ENCODE peak calls at places on chromosomes 4 and X, in seven cellular contexts. One of them, this sample, is unnamed.

GRCh38 chr4:56843421-56843899 is 22.0 kb upstream of the SPINK2 start:
- DNase-seq in AG04450: no peak
- DNase-seq in astrocyte: no peak
- DNase-seq in A549: no peak
- DNase-seq in fibroblast of lung: no peak
- DNase-seq in CD4-positive, CD25-positive, alpha-beta regulatory T cell: no peak
- DNase-seq in naive thymus-derived CD4-positive, alpha-beta T cell: no peak
- DNase-seq in this sample: no peak

GRCh38 chrX:55767100-55767499 is 49.6 kb downstream of the RRAGB start:
- DNase-seq in AG04450: no peak
- DNase-seq in astrocyte: peak
- DNase-seq in A549: no peak
- DNase-seq in fibroblast of lung: peak
- DNase-seq in CD4-positive, CD25-positive, alpha-beta regulatory T cell: no peak
- DNase-seq in naive thymus-derived CD4-positive, alpha-beta T cell: no peak
- DNase-seq in this sample: no peak

GRCh38 chr4:121789960-121790829 is 10.9 kb upstream of the EXOSC9 start:
- DNase-seq in AG04450: peak
- DNase-seq in astrocyte: peak
- DNase-seq in A549: no peak
- DNase-seq in fibroblast of lung: peak
- DNase-seq in CD4-positive, CD25-positive, alpha-beta regulatory T cell: no peak
- DNase-seq in naive thymus-derived CD4-positive, alpha-beta T cell: no peak
- DNase-seq in this sample: no peak

GRCh38 chr4:108360857-108361820 is 192.4 kb upstream of the LEF1 start:
- DNase-seq in AG04450: peak
- DNase-seq in astrocyte: peak
- DNase-seq in A549: no peak
- DNase-seq in fibroblast of lung: peak
- DNase-seq in CD4-positive, CD25-positive, alpha-beta regulatory T cell: no peak
- DNase-seq in naive thymus-derived CD4-positive, alpha-beta T cell: no peak
- DNase-seq in this sample: no peak

GRCh38 chr4:26839534-26839951 is 21.1 kb upstream of the STIM2 start:
- DNase-seq in AG04450: no peak
- DNase-seq in astrocyte: peak
- DNase-seq in A549: no peak
- DNase-seq in fibroblast of lung: peak
- DNase-seq in CD4-positive, CD25-positive, alpha-beta regulatory T cell: no peak
- DNase-seq in naive thymus-derived CD4-positive, alpha-beta T cell: no peak
- DNase-seq in this sample: no peak

GRCh38 chrX:107571296-107571998 is 56.9 kb upstream of the PRPS1 start:
- DNase-seq in AG04450: peak
- DNase-seq in astrocyte: peak
- DNase-seq in A549: peak
- DNase-seq in fibroblast of lung: peak
- DNase-seq in CD4-positive, CD25-positive, alpha-beta regulatory T cell: no peak
- DNase-seq in naive thymus-derived CD4-positive, alpha-beta T cell: no peak
- DNase-seq in this sample: no peak

GRCh38 chr4:185244763-185245162 is 35.4 kb downstream of the SNX25 start:
- DNase-seq in AG04450: no peak
- DNase-seq in astrocyte: no peak
- DNase-seq in A549: no peak
- DNase-seq in fibroblast of lung: no peak
- DNase-seq in CD4-positive, CD25-positive, alpha-beta regulatory T cell: no peak
- DNase-seq in naive thymus-derived CD4-positive, alpha-beta T cell: no peak
- DNase-seq in this sample: no peak

GRCh38 chrX:66638591-66639500 is at the start of gene EDA2R:
- DNase-seq in AG04450: no peak
- DNase-seq in astrocyte: peak
- DNase-seq in A549: peak
- DNase-seq in fibroblast of lung: peak
- DNase-seq in CD4-positive, CD25-positive, alpha-beta regulatory T cell: no peak
- DNase-seq in naive thymus-derived CD4-positive, alpha-beta T cell: no peak
- DNase-seq in this sample: no peak

GRCh38 chrX:87900320-87900908 is 382.8 kb downstream of the KLHL4 start:
- DNase-seq in AG04450: no peak
- DNase-seq in astrocyte: no peak
- DNase-seq in A549: no peak
- DNase-seq in fibroblast of lung: no peak
- DNase-seq in CD4-positive, CD25-positive, alpha-beta regulatory T cell: no peak
- DNase-seq in naive thymus-derived CD4-positive, alpha-beta T cell: no peak
- DNase-seq in this sample: no peak

GRCh38 chr4:16192067-16192466 is 34.2 kb downstream of the TAPT1 start:
- DNase-seq in AG04450: no peak
- DNase-seq in astrocyte: no peak
- DNase-seq in A549: no peak
- DNase-seq in fibroblast of lung: no peak
- DNase-seq in CD4-positive, CD25-positive, alpha-beta regulatory T cell: no peak
- DNase-seq in naive thymus-derived CD4-positive, alpha-beta T cell: no peak
- DNase-seq in this sample: no peak

GRCh38 chr4:124713213-124713592 is 671 bp upstream of the ANKRD50 start:
- DNase-seq in AG04450: peak
- DNase-seq in astrocyte: peak
- DNase-seq in A549: peak
- DNase-seq in fibroblast of lung: peak
- DNase-seq in CD4-positive, CD25-positive, alpha-beta regulatory T cell: peak
- DNase-seq in naive thymus-derived CD4-positive, alpha-beta T cell: peak
- DNase-seq in this sample: peak

GRCh38 chr4:81314897-81315470 is 100.0 kb upstream of the PRKG2 start:
- DNase-seq in AG04450: peak
- DNase-seq in astrocyte: no peak
- DNase-seq in A549: no peak
- DNase-seq in fibroblast of lung: no peak
- DNase-seq in CD4-positive, CD25-positive, alpha-beta regulatory T cell: no peak
- DNase-seq in naive thymus-derived CD4-positive, alpha-beta T cell: no peak
- DNase-seq in this sample: no peak

GRCh38 chr4:176261481-176261880 is 7.5 kb downstream of the ASB5 start:
- DNase-seq in AG04450: peak
- DNase-seq in astrocyte: no peak
- DNase-seq in A549: no peak
- DNase-seq in fibroblast of lung: no peak
- DNase-seq in CD4-positive, CD25-positive, alpha-beta regulatory T cell: no peak
- DNase-seq in naive thymus-derived CD4-positive, alpha-beta T cell: no peak
- DNase-seq in this sample: no peak

GRCh38 chr4:54593795-54594194 is 64.0 kb upstream of the KIT start:
- DNase-seq in AG04450: no peak
- DNase-seq in astrocyte: no peak
- DNase-seq in A549: no peak
- DNase-seq in fibroblast of lung: no peak
- DNase-seq in CD4-positive, CD25-positive, alpha-beta regulatory T cell: no peak
- DNase-seq in naive thymus-derived CD4-positive, alpha-beta T cell: no peak
- DNase-seq in this sample: no peak

GRCh38 chr4:151770154-151770553 is 9.3 kb upstream of the GATB start:
- DNase-seq in AG04450: no peak
- DNase-seq in astrocyte: no peak
- DNase-seq in A549: no peak
- DNase-seq in fibroblast of lung: no peak
- DNase-seq in CD4-positive, CD25-positive, alpha-beta regulatory T cell: no peak
- DNase-seq in naive thymus-derived CD4-positive, alpha-beta T cell: no peak
- DNase-seq in this sample: no peak

GRCh38 chr4:69497081-69497480 is 1.4 kb upstream of the UGT2B4 start:
- DNase-seq in AG04450: no peak
- DNase-seq in astrocyte: peak
- DNase-seq in A549: no peak
- DNase-seq in fibroblast of lung: peak
- DNase-seq in CD4-positive, CD25-positive, alpha-beta regulatory T cell: no peak
- DNase-seq in naive thymus-derived CD4-positive, alpha-beta T cell: no peak
- DNase-seq in this sample: no peak

GRCh38 chr4:127580300-127580699 is 52.5 kb upstream of the INTU start:
- DNase-seq in AG04450: no peak
- DNase-seq in astrocyte: no peak
- DNase-seq in A549: no peak
- DNase-seq in fibroblast of lung: no peak
- DNase-seq in CD4-positive, CD25-positive, alpha-beta regulatory T cell: no peak
- DNase-seq in naive thymus-derived CD4-positive, alpha-beta T cell: no peak
- DNase-seq in this sample: no peak

GRCh38 chr4:157315968-157316367 is 95.4 kb downstream of the GRIA2 start:
- DNase-seq in AG04450: no peak
- DNase-seq in astrocyte: no peak
- DNase-seq in A549: no peak
- DNase-seq in fibroblast of lung: peak
- DNase-seq in CD4-positive, CD25-positive, alpha-beta regulatory T cell: no peak
- DNase-seq in naive thymus-derived CD4-positive, alpha-beta T cell: no peak
- DNase-seq in this sample: no peak

DNA sequence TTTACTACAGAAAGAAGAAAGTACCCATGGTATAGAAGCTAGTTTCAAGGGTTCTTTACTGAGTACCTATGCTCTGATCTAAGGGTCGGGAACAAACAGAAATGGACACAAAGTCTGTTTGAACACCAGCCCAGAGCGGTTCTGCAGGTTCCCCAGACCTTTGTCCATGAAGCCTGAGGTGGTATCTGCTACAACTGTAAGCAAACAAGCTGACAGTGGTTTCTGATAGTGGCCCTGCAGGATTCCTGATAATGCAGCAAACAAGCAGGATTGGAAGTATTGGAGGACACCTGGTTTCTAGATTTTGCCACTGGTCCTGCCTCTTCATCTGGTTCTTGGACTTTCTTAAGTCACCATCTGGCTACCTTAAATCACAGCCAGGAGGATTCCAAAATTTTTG is 23.7 kb downstream of the SMPX start:
- DNase-seq in AG04450: no peak
- DNase-seq in astrocyte: no peak
- DNase-seq in A549: no peak
- DNase-seq in fibroblast of lung: no peak
- DNase-seq in CD4-positive, CD25-positive, alpha-beta regulatory T cell: no peak
- DNase-seq in naive thymus-derived CD4-positive, alpha-beta T cell: no peak
- DNase-seq in this sample: no peak
- H3K27ac ChIP-seq in AG04450: no peak
- H3K27ac ChIP-seq in astrocyte: peak
- H3K27ac ChIP-seq in A549: no peak
- H3K27ac ChIP-seq in fibroblast of lung: no peak
- H3K27ac ChIP-seq in CD4-positive, CD25-positive, alpha-beta regulatory T cell: no peak
- H3K27ac ChIP-seq in naive thymus-derived CD4-positive, alpha-beta T cell: no peak
- H3K27ac ChIP-seq in this sample: no peak

GRCh38 chrX:13092455-13092941 is 48.1 kb upstream of the FAM9C start:
- DNase-seq in AG04450: no peak
- DNase-seq in astrocyte: no peak
- DNase-seq in A549: no peak
- DNase-seq in fibroblast of lung: no peak
- DNase-seq in CD4-positive, CD25-positive, alpha-beta regulatory T cell: peak
- DNase-seq in naive thymus-derived CD4-positive, alpha-beta T cell: peak
- DNase-seq in this sample: no peak

GRCh38 chrX:13090261-13091110 is 46.1 kb upstream of the FAM9C start:
- DNase-seq in AG04450: no peak
- DNase-seq in astrocyte: no peak
- DNase-seq in A549: no peak
- DNase-seq in fibroblast of lung: no peak
- DNase-seq in CD4-positive, CD25-positive, alpha-beta regulatory T cell: no peak
- DNase-seq in naive thymus-derived CD4-positive, alpha-beta T cell: no peak
- DNase-seq in this sample: no peak

GRCh38 chrX:13088155-13088485 is 43.7 kb upstream of the FAM9C start:
- DNase-seq in AG04450: no peak
- DNase-seq in astrocyte: no peak
- DNase-seq in A549: no peak
- DNase-seq in fibroblast of lung: no peak
- DNase-seq in CD4-positive, CD25-positive, alpha-beta regulatory T cell: no peak
- DNase-seq in naive thymus-derived CD4-positive, alpha-beta T cell: no peak
- DNase-seq in this sample: no peak

GRCh38 chrX:13093489-13094140 is 49.2 kb upstream of the FAM9C start:
- DNase-seq in AG04450: no peak
- DNase-seq in astrocyte: no peak
- DNase-seq in A549: no peak
- DNase-seq in fibroblast of lung: no peak
- DNase-seq in CD4-positive, CD25-positive, alpha-beta regulatory T cell: no peak
- DNase-seq in naive thymus-derived CD4-positive, alpha-beta T cell: no peak
- DNase-seq in this sample: no peak

GRCh38 chrX:13091111-13091765 is 46.8 kb upstream of the FAM9C start:
- DNase-seq in AG04450: no peak
- DNase-seq in astrocyte: no peak
- DNase-seq in A549: no peak
- DNase-seq in fibroblast of lung: no peak
- DNase-seq in CD4-positive, CD25-positive, alpha-beta regulatory T cell: no peak
- DNase-seq in naive thymus-derived CD4-positive, alpha-beta T cell: peak
- DNase-seq in this sample: no peak
- H3K27ac ChIP-seq in AG04450: peak
- H3K27ac ChIP-seq in astrocyte: no peak
- H3K27ac ChIP-seq in A549: no peak
- H3K27ac ChIP-seq in fibroblast of lung: no peak
- H3K27ac ChIP-seq in CD4-positive, CD25-positive, alpha-beta regulatory T cell: peak
- H3K27ac ChIP-seq in naive thymus-derived CD4-positive, alpha-beta T cell: peak
- H3K27ac ChIP-seq in this sample: peak

GRCh38 chr4:1130318-1131186 is 17.2 kb upstream of the RNF212 start:
- DNase-seq in AG04450: peak
- DNase-seq in astrocyte: peak
- DNase-seq in A549: peak
- DNase-seq in fibroblast of lung: peak
- DNase-seq in CD4-positive, CD25-positive, alpha-beta regulatory T cell: peak
- DNase-seq in naive thymus-derived CD4-positive, alpha-beta T cell: peak
- DNase-seq in this sample: peak

GRCh38 chr4:1122501-1122900 is 9.1 kb upstream of the RNF212 start:
- DNase-seq in AG04450: no peak
- DNase-seq in astrocyte: no peak
- DNase-seq in A549: no peak
- DNase-seq in fibroblast of lung: no peak
- DNase-seq in CD4-positive, CD25-positive, alpha-beta regulatory T cell: no peak
- DNase-seq in naive thymus-derived CD4-positive, alpha-beta T cell: no peak
- DNase-seq in this sample: no peak

GRCh38 chr4:1126506-1126905 is 13.1 kb upstream of the RNF212 start:
- DNase-seq in AG04450: no peak
- DNase-seq in astrocyte: peak
- DNase-seq in A549: no peak
- DNase-seq in fibroblast of lung: peak
- DNase-seq in CD4-positive, CD25-positive, alpha-beta regulatory T cell: no peak
- DNase-seq in naive thymus-derived CD4-positive, alpha-beta T cell: no peak
- DNase-seq in this sample: no peak
- H3K27ac ChIP-seq in AG04450: no peak
- H3K27ac ChIP-seq in astrocyte: no peak
- H3K27ac ChIP-seq in A549: no peak
- H3K27ac ChIP-seq in fibroblast of lung: no peak
- H3K27ac ChIP-seq in CD4-positive, CD25-positive, alpha-beta regulatory T cell: no peak
- H3K27ac ChIP-seq in naive thymus-derived CD4-positive, alpha-beta T cell: no peak
- H3K27ac ChIP-seq in this sample: no peak

DNA sequence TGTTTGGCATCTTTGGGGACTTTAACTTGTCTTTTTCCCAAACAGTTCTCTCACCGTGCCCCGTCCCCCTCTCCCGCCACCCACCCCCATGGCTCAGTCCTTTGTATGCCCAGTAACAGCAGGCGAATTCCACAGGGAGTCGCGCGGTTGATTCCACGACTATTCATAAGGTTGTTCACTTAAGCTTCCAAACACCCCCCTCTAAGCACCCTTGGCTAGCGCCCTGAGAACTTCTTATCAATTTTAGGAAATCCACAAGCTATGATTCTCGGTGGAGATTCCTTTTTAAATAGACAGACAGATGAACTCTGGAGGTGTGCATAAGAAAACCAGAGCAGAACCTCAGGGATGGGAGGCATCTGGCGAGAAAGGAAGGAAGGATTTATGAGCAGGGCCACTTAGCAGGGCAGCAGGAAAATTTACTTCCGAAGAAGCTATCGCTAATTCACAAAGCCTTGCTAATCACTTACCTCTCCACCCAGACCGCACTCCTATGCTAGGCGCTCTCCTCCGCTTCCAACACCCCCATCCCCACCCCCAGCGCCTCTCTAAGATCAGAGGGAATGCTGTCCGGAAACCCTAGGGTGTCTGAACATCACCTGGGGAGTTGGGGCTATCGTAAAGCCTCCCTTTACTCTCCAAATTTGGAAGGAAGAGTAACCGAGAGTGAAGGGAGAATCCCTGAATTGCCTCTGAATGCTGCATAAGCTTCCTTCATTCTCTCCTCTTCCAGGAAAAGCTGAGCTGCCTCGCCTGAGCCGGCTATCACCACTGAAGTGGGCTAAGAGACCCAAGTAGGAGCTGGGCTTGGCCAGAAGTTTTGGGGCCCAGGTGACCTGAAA is 1.7 kb downstream of the UNC5C start:
- DNase-seq in AG04450: no peak
- DNase-seq in astrocyte: no peak
- DNase-seq in A549: no peak
- DNase-seq in fibroblast of lung: peak
- DNase-seq in CD4-positive, CD25-positive, alpha-beta regulatory T cell: no peak
- DNase-seq in naive thymus-derived CD4-positive, alpha-beta T cell: no peak
- DNase-seq in this sample: no peak
- H3K27ac ChIP-seq in AG04450: no peak
- H3K27ac ChIP-seq in astrocyte: no peak
- H3K27ac ChIP-seq in A549: no peak
- H3K27ac ChIP-seq in fibroblast of lung: peak
- H3K27ac ChIP-seq in CD4-positive, CD25-positive, alpha-beta regulatory T cell: no peak
- H3K27ac ChIP-seq in naive thymus-derived CD4-positive, alpha-beta T cell: no peak
- H3K27ac ChIP-seq in this sample: peak

This sample was measured in caudate nucleus.